ENCODE peak calls at places on chromosomes 3 and 15, in nine cellular contexts. One of them, this sample, is unnamed.

GRCh38 chr15:45499426-45499825 is 23.1 kb downstream of the SLC30A4 start:
- DNase-seq in uterus: no peak
- DNase-seq in ovary: no peak
- DNase-seq in coronary artery: no peak
- DNase-seq in GM12865: no peak
- DNase-seq in dorsolateral prefrontal cortex: no peak
- DNase-seq in tibial nerve: no peak
- DNase-seq in fibroblast of lung: peak
- DNase-seq in LNCaP clone FGC: no peak
- DNase-seq in this sample: no peak

GRCh38 chr3:193780810-193781472 is 187.9 kb downstream of the OPA1 start:
- DNase-seq in uterus: peak
- DNase-seq in ovary: peak
- DNase-seq in coronary artery: no peak
- DNase-seq in GM12865: peak
- DNase-seq in dorsolateral prefrontal cortex: peak
- DNase-seq in tibial nerve: peak
- DNase-seq in fibroblast of lung: peak
- DNase-seq in LNCaP clone FGC: peak
- DNase-seq in this sample: peak

GRCh38 chr15:95577911-95578310 is 752.6 kb upstream of the NR2F2 start:
- DNase-seq in uterus: no peak
- DNase-seq in ovary: no peak
- DNase-seq in coronary artery: no peak
- DNase-seq in GM12865: no peak
- DNase-seq in dorsolateral prefrontal cortex: no peak
- DNase-seq in tibial nerve: no peak
- DNase-seq in fibroblast of lung: no peak
- DNase-seq in LNCaP clone FGC: no peak
- DNase-seq in this sample: no peak

GRCh38 chr3:81602781-81603180 is 158.7 kb downstream of the GBE1 start:
- DNase-seq in uterus: no peak
- DNase-seq in ovary: no peak
- DNase-seq in coronary artery: no peak
- DNase-seq in GM12865: no peak
- DNase-seq in dorsolateral prefrontal cortex: no peak
- DNase-seq in tibial nerve: no peak
- DNase-seq in fibroblast of lung: peak
- DNase-seq in LNCaP clone FGC: no peak
- DNase-seq in this sample: no peak

GRCh38 chr3:5227812-5228211 is 40.3 kb downstream of the EDEM1 start:
- DNase-seq in uterus: no peak
- DNase-seq in ovary: no peak
- DNase-seq in coronary artery: no peak
- DNase-seq in GM12865: no peak
- DNase-seq in dorsolateral prefrontal cortex: no peak
- DNase-seq in tibial nerve: no peak
- DNase-seq in fibroblast of lung: no peak
- DNase-seq in LNCaP clone FGC: no peak
- DNase-seq in this sample: no peak

GRCh38 chr15:55654541-55654940 is 66.4 kb upstream of the PYGO1 start:
- DNase-seq in uterus: no peak
- DNase-seq in ovary: no peak
- DNase-seq in coronary artery: no peak
- DNase-seq in GM12865: no peak
- DNase-seq in dorsolateral prefrontal cortex: no peak
- DNase-seq in tibial nerve: no peak
- DNase-seq in fibroblast of lung: peak
- DNase-seq in LNCaP clone FGC: peak
- DNase-seq in this sample: no peak

GRCh38 chr15:73305331-73306211 is 63.2 kb downstream of the HCN4 start:
- DNase-seq in uterus: no peak
- DNase-seq in ovary: no peak
- DNase-seq in coronary artery: no peak
- DNase-seq in GM12865: peak
- DNase-seq in dorsolateral prefrontal cortex: no peak
- DNase-seq in tibial nerve: no peak
- DNase-seq in fibroblast of lung: peak
- DNase-seq in LNCaP clone FGC: peak
- DNase-seq in this sample: no peak

GRCh38 chr3:141859651-141860050 is 16.8 kb upstream of the ATP1B3 start:
- DNase-seq in uterus: no peak
- DNase-seq in ovary: no peak
- DNase-seq in coronary artery: no peak
- DNase-seq in GM12865: no peak
- DNase-seq in dorsolateral prefrontal cortex: no peak
- DNase-seq in tibial nerve: no peak
- DNase-seq in fibroblast of lung: no peak
- DNase-seq in LNCaP clone FGC: no peak
- DNase-seq in this sample: no peak

DNA sequence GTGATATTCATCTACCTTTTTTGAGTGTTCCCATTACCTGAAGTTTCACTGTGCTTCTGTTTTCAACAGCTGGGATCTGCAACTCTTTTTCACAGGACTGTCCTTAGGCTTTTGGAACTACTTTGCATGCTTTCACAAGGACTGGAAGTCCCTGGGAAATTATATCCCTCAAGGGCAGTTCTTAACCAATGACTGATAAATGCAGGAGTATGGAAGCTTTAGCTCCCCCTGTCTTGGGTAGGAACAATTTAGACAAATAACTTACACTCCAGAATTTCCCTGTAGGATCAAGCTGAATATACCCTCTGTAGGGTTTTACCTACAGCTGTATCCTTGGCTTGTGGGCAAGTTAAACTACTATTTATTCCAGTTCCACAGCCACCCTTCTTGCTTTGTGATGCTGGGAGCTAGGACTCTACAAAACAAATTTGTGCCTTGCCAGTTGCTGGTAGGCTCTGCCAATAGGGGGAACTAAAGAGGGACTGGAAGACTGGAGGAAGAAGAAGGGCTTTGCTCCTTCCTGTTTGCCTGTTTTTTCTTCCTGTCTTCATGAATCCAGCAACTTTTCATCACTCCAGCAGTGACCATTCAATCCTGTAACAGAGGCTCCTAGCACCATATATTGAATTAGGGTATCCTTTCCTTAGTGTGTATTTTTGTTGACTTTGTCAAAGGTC is 6.8 kb upstream of the ZNF280D start:
- DNase-seq in uterus: no peak
- DNase-seq in ovary: no peak
- DNase-seq in coronary artery: no peak
- DNase-seq in GM12865: peak
- DNase-seq in dorsolateral prefrontal cortex: no peak
- DNase-seq in tibial nerve: no peak
- DNase-seq in fibroblast of lung: no peak
- DNase-seq in LNCaP clone FGC: no peak
- DNase-seq in this sample: no peak
- TF ChIP-seq CTCF in uterus: no peak
- TF ChIP-seq CTCF in ovary: no peak
- TF ChIP-seq CTCF in coronary artery: no peak
- TF ChIP-seq CTCF in GM12865: peak
- TF ChIP-seq CTCF in dorsolateral prefrontal cortex: no peak
- TF ChIP-seq CTCF in tibial nerve: no peak
- TF ChIP-seq CTCF in fibroblast of lung: no peak
- TF ChIP-seq CTCF in LNCaP clone FGC: no peak
- TF ChIP-seq CTCF in this sample: no peak

DNA sequence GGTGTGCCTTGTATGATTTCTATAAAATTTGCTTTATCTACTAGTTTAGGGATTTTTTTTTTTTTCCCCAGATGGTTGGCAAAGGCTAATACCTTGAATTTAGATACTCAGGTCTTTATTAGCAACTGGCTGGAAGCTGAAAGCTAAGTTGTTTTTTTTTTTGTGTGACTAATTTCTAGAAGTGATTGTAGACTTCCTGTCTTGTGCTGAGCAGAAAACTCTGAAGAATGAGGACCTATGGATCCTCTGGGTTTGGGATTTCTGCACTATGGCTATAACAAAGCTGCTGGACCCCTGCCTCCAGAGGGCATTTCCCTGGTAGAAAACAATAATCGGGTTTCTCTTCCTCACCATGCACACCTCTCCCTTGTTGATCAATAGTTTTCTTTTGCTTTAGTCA is 10.0 kb downstream of the ARIH2 start:
- DNase-seq in uterus: no peak
- DNase-seq in ovary: no peak
- DNase-seq in coronary artery: no peak
- DNase-seq in GM12865: no peak
- DNase-seq in dorsolateral prefrontal cortex: no peak
- DNase-seq in tibial nerve: no peak
- DNase-seq in fibroblast of lung: peak
- DNase-seq in LNCaP clone FGC: no peak
- DNase-seq in this sample: no peak
- TF ChIP-seq CTCF in uterus: no peak
- TF ChIP-seq CTCF in ovary: no peak
- TF ChIP-seq CTCF in coronary artery: no peak
- TF ChIP-seq CTCF in GM12865: no peak
- TF ChIP-seq CTCF in dorsolateral prefrontal cortex: no peak
- TF ChIP-seq CTCF in tibial nerve: no peak
- TF ChIP-seq CTCF in fibroblast of lung: no peak
- TF ChIP-seq CTCF in LNCaP clone FGC: no peak
- TF ChIP-seq CTCF in this sample: no peak

GRCh38 chr3:184289426-184289938 is 9.6 kb upstream of the PSMD2 start:
- DNase-seq in uterus: no peak
- DNase-seq in ovary: no peak
- DNase-seq in coronary artery: no peak
- DNase-seq in GM12865: peak
- DNase-seq in dorsolateral prefrontal cortex: peak
- DNase-seq in tibial nerve: no peak
- DNase-seq in fibroblast of lung: peak
- DNase-seq in LNCaP clone FGC: peak
- DNase-seq in this sample: no peak

GRCh38 chr3:184283681-184284080 is 7.9 kb downstream of the ECE2 start:
- DNase-seq in uterus: no peak
- DNase-seq in ovary: no peak
- DNase-seq in coronary artery: no peak
- DNase-seq in GM12865: no peak
- DNase-seq in dorsolateral prefrontal cortex: no peak
- DNase-seq in tibial nerve: no peak
- DNase-seq in fibroblast of lung: no peak
- DNase-seq in LNCaP clone FGC: no peak
- DNase-seq in this sample: no peak

GRCh38 chr3:184282941-184283340 is 7.1 kb downstream of the ECE2 start:
- DNase-seq in uterus: no peak
- DNase-seq in ovary: no peak
- DNase-seq in coronary artery: no peak
- DNase-seq in GM12865: no peak
- DNase-seq in dorsolateral prefrontal cortex: no peak
- DNase-seq in tibial nerve: no peak
- DNase-seq in fibroblast of lung: no peak
- DNase-seq in LNCaP clone FGC: no peak
- DNase-seq in this sample: no peak

GRCh38 chr3:184290331-184290730 is 8.7 kb upstream of the PSMD2 start:
- DNase-seq in uterus: no peak
- DNase-seq in ovary: no peak
- DNase-seq in coronary artery: no peak
- DNase-seq in GM12865: no peak
- DNase-seq in dorsolateral prefrontal cortex: no peak
- DNase-seq in tibial nerve: no peak
- DNase-seq in fibroblast of lung: no peak
- DNase-seq in LNCaP clone FGC: no peak
- DNase-seq in this sample: no peak

GRCh38 chr3:184284696-184285095 is 8.9 kb downstream of the ECE2 start:
- DNase-seq in uterus: no peak
- DNase-seq in ovary: no peak
- DNase-seq in coronary artery: no peak
- DNase-seq in GM12865: peak
- DNase-seq in dorsolateral prefrontal cortex: peak
- DNase-seq in tibial nerve: no peak
- DNase-seq in fibroblast of lung: peak
- DNase-seq in LNCaP clone FGC: peak
- DNase-seq in this sample: no peak
- TF ChIP-seq CTCF in uterus: no peak
- TF ChIP-seq CTCF in ovary: no peak
- TF ChIP-seq CTCF in coronary artery: no peak
- TF ChIP-seq CTCF in GM12865: peak
- TF ChIP-seq CTCF in dorsolateral prefrontal cortex: peak
- TF ChIP-seq CTCF in tibial nerve: no peak
- TF ChIP-seq CTCF in fibroblast of lung: peak
- TF ChIP-seq CTCF in LNCaP clone FGC: peak
- TF ChIP-seq CTCF in this sample: peak

DNA sequence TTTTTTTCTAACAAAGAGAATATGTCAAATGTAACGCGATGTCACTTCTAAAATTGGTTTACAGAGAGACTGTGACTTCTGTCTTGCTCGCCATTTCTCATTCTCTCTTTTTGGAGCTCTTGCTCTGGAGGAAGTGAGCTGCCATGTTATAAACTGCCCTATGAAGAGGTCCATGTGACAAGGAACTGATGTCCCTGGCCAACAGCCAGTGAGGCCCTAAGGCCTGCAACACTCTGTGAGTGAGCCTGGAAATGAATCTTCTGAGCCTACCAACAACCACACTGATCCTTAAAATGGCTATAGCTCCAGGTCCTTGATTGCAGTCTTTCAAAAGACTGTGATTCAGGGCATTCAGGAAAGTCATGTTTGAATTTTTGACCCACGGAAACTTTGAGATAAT is 49.9 kb downstream of the NMD3 start:
- DNase-seq in uterus: no peak
- DNase-seq in ovary: no peak
- DNase-seq in coronary artery: no peak
- DNase-seq in GM12865: no peak
- DNase-seq in dorsolateral prefrontal cortex: no peak
- DNase-seq in tibial nerve: no peak
- DNase-seq in fibroblast of lung: no peak
- DNase-seq in LNCaP clone FGC: no peak
- DNase-seq in this sample: no peak
- TF ChIP-seq CTCF in uterus: no peak
- TF ChIP-seq CTCF in ovary: no peak
- TF ChIP-seq CTCF in coronary artery: no peak
- TF ChIP-seq CTCF in GM12865: no peak
- TF ChIP-seq CTCF in dorsolateral prefrontal cortex: no peak
- TF ChIP-seq CTCF in tibial nerve: no peak
- TF ChIP-seq CTCF in fibroblast of lung: no peak
- TF ChIP-seq CTCF in LNCaP clone FGC: no peak
- TF ChIP-seq CTCF in this sample: no peak

DNA sequence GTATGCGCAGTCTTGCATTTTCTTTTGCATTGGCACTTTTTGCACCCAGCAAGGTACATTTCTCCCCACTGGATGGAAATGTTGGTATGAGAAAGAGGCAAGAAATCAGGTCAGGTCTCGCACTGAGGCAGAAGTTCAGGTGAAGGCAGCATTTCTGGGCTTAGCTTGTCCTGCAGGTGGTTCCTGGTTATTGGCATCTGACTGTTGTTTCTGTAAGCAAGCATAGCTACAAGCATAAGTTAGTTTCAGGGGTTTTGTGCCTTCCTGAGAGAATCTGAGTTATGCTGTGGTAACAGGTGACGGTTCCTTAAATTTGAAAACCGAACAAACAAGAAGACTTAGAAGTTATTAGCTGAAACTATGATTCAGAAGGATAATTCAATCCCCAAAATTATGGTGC is 139.4 kb upstream of the GRM7 start:
- DNase-seq in uterus: no peak
- DNase-seq in ovary: no peak
- DNase-seq in coronary artery: no peak
- DNase-seq in GM12865: peak
- DNase-seq in dorsolateral prefrontal cortex: no peak
- DNase-seq in tibial nerve: no peak
- DNase-seq in fibroblast of lung: no peak
- DNase-seq in LNCaP clone FGC: no peak
- DNase-seq in this sample: no peak
- TF ChIP-seq CTCF in uterus: no peak
- TF ChIP-seq CTCF in ovary: no peak
- TF ChIP-seq CTCF in coronary artery: no peak
- TF ChIP-seq CTCF in GM12865: no peak
- TF ChIP-seq CTCF in dorsolateral prefrontal cortex: no peak
- TF ChIP-seq CTCF in tibial nerve: no peak
- TF ChIP-seq CTCF in fibroblast of lung: no peak
- TF ChIP-seq CTCF in LNCaP clone FGC: no peak
- TF ChIP-seq CTCF in this sample: no peak

GRCh38 chr15:80619677-80620076 is 75.4 kb upstream of the ABHD17C start:
- DNase-seq in uterus: no peak
- DNase-seq in ovary: no peak
- DNase-seq in coronary artery: no peak
- DNase-seq in GM12865: no peak
- DNase-seq in dorsolateral prefrontal cortex: no peak
- DNase-seq in tibial nerve: no peak
- DNase-seq in fibroblast of lung: no peak
- DNase-seq in LNCaP clone FGC: peak
- DNase-seq in this sample: no peak
- TF ChIP-seq CTCF in uterus: no peak
- TF ChIP-seq CTCF in ovary: no peak
- TF ChIP-seq CTCF in coronary artery: no peak
- TF ChIP-seq CTCF in GM12865: no peak
- TF ChIP-seq CTCF in dorsolateral prefrontal cortex: no peak
- TF ChIP-seq CTCF in tibial nerve: no peak
- TF ChIP-seq CTCF in fibroblast of lung: peak
- TF ChIP-seq CTCF in LNCaP clone FGC: peak
- TF ChIP-seq CTCF in this sample: peak